ENCODE peak calls at places on chromosomes 13 and 19, in five cellular contexts. A is HFFc6; E is CD8-positive, alpha-beta T cell; Q is neuronal stem cell; R is brain microvascular endothelial cell. O is an unnamed sample.

GRCh38 chr13:57326532-57326931 is 159.5 kb downstream of the PRR20E start:
- DNase-seq in A (no peak), Q (no peak), E (no peak), R (no peak), O (no peak)

GRCh38 chr13:77846173-77846572 is 72.5 kb downstream of the EDNRB start:
- DNase-seq in E (no peak), Q (no peak), A (no peak), R (no peak), O (no peak)

GRCh38 chr19:34686455-34686854 is 9.0 kb downstream of the ZNF302 start:
- DNase-seq in R (no peak), Q (no peak), A (no peak), E (no peak), O (no peak)

GRCh38 chr19:10431254-10431942 is 11.1 kb downstream of the PDE4A start:
- DNase-seq in Q (no peak), R (no peak), E (no peak), A (no peak), O (no peak)

GRCh38 chr13:33446821-33447481 is 161.4 kb upstream of the STARD13 start:
- DNase-seq in A (peak; percentile 9), Q (no peak), E (no peak), R (no peak), O (no peak)

GRCh38 chr13:98480915-98481510 is 95.9 kb downstream of the STK24 start:
- DNase-seq in A (peak; percentile 38), R (peak; percentile 54), Q (no peak), E (no peak), O (no peak)

GRCh38 chr13:109672545-109672944 is 113.8 kb downstream of the IRS2 start:
- DNase-seq in Q (peak; percentile 82), E (no peak), A (peak; percentile 48), R (no peak), O (no peak)

GRCh38 chr13:107865643-107866006 is 349.7 kb downstream of the LIG4 start:
- DNase-seq in A (no peak), E (no peak), R (no peak), Q (no peak), O (no peak)

GRCh38 chr13:57634829-57635165 is 3.3 kb downstream of the PCDH17 start:
- DNase-seq in A (no peak), Q (no peak), R (no peak), E (no peak), O (no peak)

GRCh38 chr13:74758188-74758587 is 624.0 kb upstream of the KLF12 start:
- DNase-seq in R (no peak), E (no peak), Q (peak; percentile 48), A (no peak), O (no peak)

GRCh38 chr13:73189365-73189764 is 130.6 kb downstream of the KLF5 start:
- DNase-seq in R (no peak), E (no peak), Q (no peak), A (no peak), O (no peak)

GRCh38 chr13:47837104-47837880 is 163.8 kb downstream of the SUCLA2 start:
- DNase-seq in Q (no peak), A (no peak), E (no peak), R (no peak), O (no peak)

GRCh38 chr19:41937525-41937924 is 9.3 kb upstream of the ERFL start:
- DNase-seq in E (no peak), R (no peak), Q (no peak), A (no peak), O (no peak)